ENCODE peak calls at places on chromosomes 2 and 18, in seven cellular contexts. One of them, this sample, is unnamed.

GRCh38 chr2:33240178-33240577 is 236.3 kb upstream of the RASGRP3 start:
- DNase-seq in GM12891: no peak
- DNase-seq in NCI-H2029: no peak
- DNase-seq in activated gamma-delta T cell treated with anti-CD3 and anti-CD28 coated beads, Interleukin-2, amount 50 U/mL, for 16 hours: no peak
- DNase-seq in endothelial cell: no peak
- DNase-seq in non-pigmented ciliary epithelial cell: peak; percentile 81
- DNase-seq in lung: no peak
- DNase-seq in this sample: no peak

GRCh38 chr2:3041246-3041645 is 336.4 kb downstream of the EIPR1 start:
- DNase-seq in NCI-H2029: no peak
- DNase-seq in non-pigmented ciliary epithelial cell: no peak
- DNase-seq in activated gamma-delta T cell treated with anti-CD3 and anti-CD28 coated beads, Interleukin-2, amount 50 U/mL, for 16 hours: no peak
- DNase-seq in lung: no peak
- DNase-seq in GM12891: no peak
- DNase-seq in endothelial cell: no peak
- DNase-seq in this sample: no peak

GRCh38 chr2:223601932-223602676 is at the start of gene SCG2:
- DNase-seq in GM12891: peak; percentile 13
- DNase-seq in NCI-H2029: peak; percentile 61
- DNase-seq in endothelial cell: peak; percentile 72
- DNase-seq in non-pigmented ciliary epithelial cell: peak; percentile 83
- DNase-seq in lung: peak; percentile 59
- DNase-seq in activated gamma-delta T cell treated with anti-CD3 and anti-CD28 coated beads, Interleukin-2, amount 50 U/mL, for 16 hours: no peak
- DNase-seq in this sample: no peak

GRCh38 chr2:201440182-201440581 is 11.1 kb downstream of the TRAK2 start:
- DNase-seq in lung: peak; percentile 70
- DNase-seq in activated gamma-delta T cell treated with anti-CD3 and anti-CD28 coated beads, Interleukin-2, amount 50 U/mL, for 16 hours: no peak
- DNase-seq in NCI-H2029: peak; percentile 85
- DNase-seq in endothelial cell: no peak
- DNase-seq in non-pigmented ciliary epithelial cell: no peak
- DNase-seq in GM12891: no peak
- DNase-seq in this sample: no peak

GRCh38 chr18:9642799-9643445 is 28.6 kb upstream of the PPP4R1 start:
- DNase-seq in lung: no peak
- DNase-seq in activated gamma-delta T cell treated with anti-CD3 and anti-CD28 coated beads, Interleukin-2, amount 50 U/mL, for 16 hours: no peak
- DNase-seq in GM12891: no peak
- DNase-seq in NCI-H2029: no peak
- DNase-seq in non-pigmented ciliary epithelial cell: no peak
- DNase-seq in endothelial cell: no peak
- DNase-seq in this sample: no peak

GRCh38 chr18:58438984-58439311 is 189.9 kb downstream of the ALPK2 start:
- DNase-seq in NCI-H2029: no peak
- DNase-seq in endothelial cell: no peak
- DNase-seq in lung: no peak
- DNase-seq in non-pigmented ciliary epithelial cell: no peak
- DNase-seq in activated gamma-delta T cell treated with anti-CD3 and anti-CD28 coated beads, Interleukin-2, amount 50 U/mL, for 16 hours: no peak
- DNase-seq in GM12891: no peak
- DNase-seq in this sample: no peak

GRCh38 chr2:100107911-100108647 is 34.3 kb downstream of the AFF3 start:
- DNase-seq in endothelial cell: no peak
- DNase-seq in lung: no peak
- DNase-seq in non-pigmented ciliary epithelial cell: no peak
- DNase-seq in NCI-H2029: no peak
- DNase-seq in GM12891: no peak
- DNase-seq in activated gamma-delta T cell treated with anti-CD3 and anti-CD28 coated beads, Interleukin-2, amount 50 U/mL, for 16 hours: no peak
- DNase-seq in this sample: no peak

GRCh38 chr2:225735844-225736243 is 336.3 kb downstream of the NYAP2 start:
- DNase-seq in endothelial cell: no peak
- DNase-seq in activated gamma-delta T cell treated with anti-CD3 and anti-CD28 coated beads, Interleukin-2, amount 50 U/mL, for 16 hours: no peak
- DNase-seq in lung: no peak
- DNase-seq in GM12891: no peak
- DNase-seq in NCI-H2029: no peak
- DNase-seq in non-pigmented ciliary epithelial cell: peak; percentile 65
- DNase-seq in this sample: no peak

GRCh38 chr2:126776701-126777619 is 121.0 kb downstream of the GYPC start:
- DNase-seq in GM12891: peak; percentile 77
- DNase-seq in non-pigmented ciliary epithelial cell: peak; percentile 17
- DNase-seq in lung: peak; percentile 78
- DNase-seq in activated gamma-delta T cell treated with anti-CD3 and anti-CD28 coated beads, Interleukin-2, amount 50 U/mL, for 16 hours: peak; percentile 73
- DNase-seq in endothelial cell: peak; percentile 89
- DNase-seq in NCI-H2029: peak; percentile 34
- DNase-seq in this sample: peak; percentile 64

GRCh38 chr18:22114526-22115321 is 54.7 kb upstream of the GATA6 start:
- DNase-seq in lung: no peak
- DNase-seq in non-pigmented ciliary epithelial cell: no peak
- DNase-seq in activated gamma-delta T cell treated with anti-CD3 and anti-CD28 coated beads, Interleukin-2, amount 50 U/mL, for 16 hours: no peak
- DNase-seq in endothelial cell: no peak
- DNase-seq in GM12891: no peak
- DNase-seq in NCI-H2029: no peak
- DNase-seq in this sample: no peak

GRCh38 chr2:148031152-148031551 is 10.3 kb downstream of the MBD5 start:
- DNase-seq in endothelial cell: no peak
- DNase-seq in non-pigmented ciliary epithelial cell: no peak
- DNase-seq in activated gamma-delta T cell treated with anti-CD3 and anti-CD28 coated beads, Interleukin-2, amount 50 U/mL, for 16 hours: no peak
- DNase-seq in NCI-H2029: no peak
- DNase-seq in lung: no peak
- DNase-seq in GM12891: no peak
- DNase-seq in this sample: no peak

GRCh38 chr2:44398243-44398897 is 36.6 kb downstream of the CAMKMT start:
- DNase-seq in GM12891: no peak
- DNase-seq in activated gamma-delta T cell treated with anti-CD3 and anti-CD28 coated beads, Interleukin-2, amount 50 U/mL, for 16 hours: no peak
- DNase-seq in lung: no peak
- DNase-seq in non-pigmented ciliary epithelial cell: no peak
- DNase-seq in NCI-H2029: no peak
- DNase-seq in endothelial cell: no peak
- DNase-seq in this sample: no peak

GRCh38 chr2:237059155-237059875 is 26.4 kb upstream of the COPS8 start:
- DNase-seq in NCI-H2029: no peak
- DNase-seq in activated gamma-delta T cell treated with anti-CD3 and anti-CD28 coated beads, Interleukin-2, amount 50 U/mL, for 16 hours: no peak
- DNase-seq in non-pigmented ciliary epithelial cell: no peak
- DNase-seq in endothelial cell: no peak
- DNase-seq in GM12891: peak; percentile 47
- DNase-seq in lung: no peak
- DNase-seq in this sample: no peak

GRCh38 chr2:233075141-233075965 is 15.2 kb downstream of the INPP5D start:
- DNase-seq in GM12891: no peak
- DNase-seq in lung: no peak
- DNase-seq in non-pigmented ciliary epithelial cell: no peak
- DNase-seq in endothelial cell: no peak
- DNase-seq in NCI-H2029: no peak
- DNase-seq in activated gamma-delta T cell treated with anti-CD3 and anti-CD28 coated beads, Interleukin-2, amount 50 U/mL, for 16 hours: no peak
- DNase-seq in this sample: no peak

GRCh38 chr2:27016801-27017325 is 15.9 kb upstream of the TMEM214 start:
- DNase-seq in activated gamma-delta T cell treated with anti-CD3 and anti-CD28 coated beads, Interleukin-2, amount 50 U/mL, for 16 hours: peak; percentile 17
- DNase-seq in NCI-H2029: peak; percentile 57
- DNase-seq in GM12891: no peak
- DNase-seq in endothelial cell: peak; percentile 58
- DNase-seq in lung: no peak
- DNase-seq in non-pigmented ciliary epithelial cell: no peak
- DNase-seq in this sample: peak; percentile 13

GRCh38 chr2:225668606-225669266 is 269.2 kb downstream of the NYAP2 start:
- DNase-seq in activated gamma-delta T cell treated with anti-CD3 and anti-CD28 coated beads, Interleukin-2, amount 50 U/mL, for 16 hours: no peak
- DNase-seq in lung: no peak
- DNase-seq in non-pigmented ciliary epithelial cell: peak; percentile 41
- DNase-seq in GM12891: peak; percentile 25
- DNase-seq in endothelial cell: peak; percentile 25
- DNase-seq in NCI-H2029: peak; percentile 11
- DNase-seq in this sample: no peak

GRCh38 chr2:109290887-109291675 is 162.1 kb downstream of the SH3RF3 start:
- DNase-seq in lung: no peak
- DNase-seq in NCI-H2029: peak; percentile 92
- DNase-seq in GM12891: no peak
- DNase-seq in endothelial cell: no peak
- DNase-seq in activated gamma-delta T cell treated with anti-CD3 and anti-CD28 coated beads, Interleukin-2, amount 50 U/mL, for 16 hours: no peak
- DNase-seq in non-pigmented ciliary epithelial cell: no peak
- DNase-seq in this sample: no peak

GRCh38 chr2:174644406-174644805 is 46.8 kb upstream of the WIPF1 start:
- DNase-seq in lung: no peak
- DNase-seq in GM12891: no peak
- DNase-seq in activated gamma-delta T cell treated with anti-CD3 and anti-CD28 coated beads, Interleukin-2, amount 50 U/mL, for 16 hours: no peak
- DNase-seq in NCI-H2029: no peak
- DNase-seq in endothelial cell: no peak
- DNase-seq in non-pigmented ciliary epithelial cell: no peak
- DNase-seq in this sample: no peak

GRCh38 chr2:142536964-142537363 is 340.5 kb upstream of the KYNU start:
- DNase-seq in GM12891: no peak
- DNase-seq in endothelial cell: no peak
- DNase-seq in NCI-H2029: no peak
- DNase-seq in non-pigmented ciliary epithelial cell: no peak
- DNase-seq in lung: no peak
- DNase-seq in activated gamma-delta T cell treated with anti-CD3 and anti-CD28 coated beads, Interleukin-2, amount 50 U/mL, for 16 hours: no peak
- DNase-seq in this sample: no peak

GRCh38 chr18:55587341-55588000 is 521 bp downstream of the TCF4 start:
- DNase-seq in lung: no peak
- DNase-seq in GM12891: no peak
- DNase-seq in activated gamma-delta T cell treated with anti-CD3 and anti-CD28 coated beads, Interleukin-2, amount 50 U/mL, for 16 hours: no peak
- DNase-seq in non-pigmented ciliary epithelial cell: no peak
- DNase-seq in endothelial cell: no peak
- DNase-seq in NCI-H2029: no peak
- DNase-seq in this sample: no peak

GRCh38 chr2:106644623-106645022 is 157.5 kb downstream of the CD8B2 start:
- DNase-seq in endothelial cell: no peak
- DNase-seq in lung: no peak
- DNase-seq in activated gamma-delta T cell treated with anti-CD3 and anti-CD28 coated beads, Interleukin-2, amount 50 U/mL, for 16 hours: no peak
- DNase-seq in non-pigmented ciliary epithelial cell: no peak
- DNase-seq in GM12891: no peak
- DNase-seq in NCI-H2029: no peak
- DNase-seq in this sample: no peak

GRCh38 chr2:5057895-5058294 is 634.3 kb upstream of the SOX11 start:
- DNase-seq in activated gamma-delta T cell treated with anti-CD3 and anti-CD28 coated beads, Interleukin-2, amount 50 U/mL, for 16 hours: no peak
- DNase-seq in lung: no peak
- DNase-seq in GM12891: no peak
- DNase-seq in NCI-H2029: peak; percentile 75
- DNase-seq in non-pigmented ciliary epithelial cell: no peak
- DNase-seq in endothelial cell: no peak
- DNase-seq in this sample: no peak

GRCh38 chr2:73265298-73266060 is 18.8 kb downstream of the FBXO41 start:
- DNase-seq in NCI-H2029: no peak
- DNase-seq in lung: no peak
- DNase-seq in GM12891: no peak
- DNase-seq in non-pigmented ciliary epithelial cell: no peak
- DNase-seq in endothelial cell: no peak
- DNase-seq in activated gamma-delta T cell treated with anti-CD3 and anti-CD28 coated beads, Interleukin-2, amount 50 U/mL, for 16 hours: no peak
- DNase-seq in this sample: no peak

GRCh38 chr2:142877265-142877756 is at the start of gene KYNU:
- DNase-seq in GM12891: no peak
- DNase-seq in lung: no peak
- DNase-seq in activated gamma-delta T cell treated with anti-CD3 and anti-CD28 coated beads, Interleukin-2, amount 50 U/mL, for 16 hours: no peak
- DNase-seq in NCI-H2029: no peak
- DNase-seq in endothelial cell: no peak
- DNase-seq in non-pigmented ciliary epithelial cell: no peak
- DNase-seq in this sample: no peak

GRCh38 chr2:107263596-107264090 is 377.7 kb upstream of the ST6GAL2 start:
- DNase-seq in non-pigmented ciliary epithelial cell: no peak
- DNase-seq in GM12891: no peak
- DNase-seq in endothelial cell: no peak
- DNase-seq in NCI-H2029: no peak
- DNase-seq in lung: no peak
- DNase-seq in activated gamma-delta T cell treated with anti-CD3 and anti-CD28 coated beads, Interleukin-2, amount 50 U/mL, for 16 hours: no peak
- DNase-seq in this sample: no peak

GRCh38 chr18:79399275-79400081 is 3.7 kb downstream of the NFATC1 start:
- DNase-seq in non-pigmented ciliary epithelial cell: no peak
- DNase-seq in NCI-H2029: no peak
- DNase-seq in endothelial cell: peak; percentile 38
- DNase-seq in lung: no peak
- DNase-seq in activated gamma-delta T cell treated with anti-CD3 and anti-CD28 coated beads, Interleukin-2, amount 50 U/mL, for 16 hours: no peak
- DNase-seq in GM12891: no peak
- DNase-seq in this sample: no peak

GRCh38 chr18:3456686-3457069 is 6.7 kb downstream of the TGIF1 start:
- DNase-seq in GM12891: no peak
- DNase-seq in non-pigmented ciliary epithelial cell: no peak
- DNase-seq in endothelial cell: no peak
- DNase-seq in NCI-H2029: peak; percentile 79
- DNase-seq in lung: no peak
- DNase-seq in activated gamma-delta T cell treated with anti-CD3 and anti-CD28 coated beads, Interleukin-2, amount 50 U/mL, for 16 hours: no peak
- DNase-seq in this sample: no peak

GRCh38 chr18:33513027-33513426 is 65.0 kb upstream of the ASXL3 start:
- DNase-seq in GM12891: no peak
- DNase-seq in endothelial cell: no peak
- DNase-seq in lung: no peak
- DNase-seq in non-pigmented ciliary epithelial cell: no peak
- DNase-seq in NCI-H2029: no peak
- DNase-seq in activated gamma-delta T cell treated with anti-CD3 and anti-CD28 coated beads, Interleukin-2, amount 50 U/mL, for 16 hours: no peak
- DNase-seq in this sample: no peak

GRCh38 chr2:70440621-70441020 is 113.0 kb downstream of the TGFA start:
- DNase-seq in activated gamma-delta T cell treated with anti-CD3 and anti-CD28 coated beads, Interleukin-2, amount 50 U/mL, for 16 hours: no peak
- DNase-seq in endothelial cell: no peak
- DNase-seq in GM12891: no peak
- DNase-seq in NCI-H2029: no peak
- DNase-seq in non-pigmented ciliary epithelial cell: no peak
- DNase-seq in lung: peak; percentile 26
- DNase-seq in this sample: no peak

GRCh38 chr2:237309011-237309410 is 105.0 kb downstream of the COL6A3 start:
- DNase-seq in NCI-H2029: no peak
- DNase-seq in lung: no peak
- DNase-seq in non-pigmented ciliary epithelial cell: no peak
- DNase-seq in endothelial cell: no peak
- DNase-seq in activated gamma-delta T cell treated with anti-CD3 and anti-CD28 coated beads, Interleukin-2, amount 50 U/mL, for 16 hours: no peak
- DNase-seq in GM12891: no peak
- DNase-seq in this sample: no peak

GRCh38 chr2:202817771-202818170 is 53.8 kb downstream of the ICA1L start:
- DNase-seq in lung: no peak
- DNase-seq in NCI-H2029: no peak
- DNase-seq in non-pigmented ciliary epithelial cell: no peak
- DNase-seq in activated gamma-delta T cell treated with anti-CD3 and anti-CD28 coated beads, Interleukin-2, amount 50 U/mL, for 16 hours: no peak
- DNase-seq in GM12891: no peak
- DNase-seq in endothelial cell: no peak
- DNase-seq in this sample: no peak

GRCh38 chr2:200247494-200247893 is 59.0 kb upstream of the SPATS2L start:
- DNase-seq in endothelial cell: no peak
- DNase-seq in activated gamma-delta T cell treated with anti-CD3 and anti-CD28 coated beads, Interleukin-2, amount 50 U/mL, for 16 hours: no peak
- DNase-seq in non-pigmented ciliary epithelial cell: peak; percentile 30
- DNase-seq in NCI-H2029: no peak
- DNase-seq in GM12891: no peak
- DNase-seq in lung: no peak
- DNase-seq in this sample: no peak

GRCh38 chr2:42128731-42129486 is 40.2 kb upstream of the EML4 start:
- DNase-seq in activated gamma-delta T cell treated with anti-CD3 and anti-CD28 coated beads, Interleukin-2, amount 50 U/mL, for 16 hours: no peak
- DNase-seq in lung: no peak
- DNase-seq in endothelial cell: no peak
- DNase-seq in non-pigmented ciliary epithelial cell: no peak
- DNase-seq in NCI-H2029: no peak
- DNase-seq in GM12891: no peak
- DNase-seq in this sample: no peak

GRCh38 chr2:160630801-160631590 is 137.4 kb upstream of the RBMS1 start:
- DNase-seq in GM12891: no peak
- DNase-seq in endothelial cell: no peak
- DNase-seq in NCI-H2029: no peak
- DNase-seq in non-pigmented ciliary epithelial cell: no peak
- DNase-seq in activated gamma-delta T cell treated with anti-CD3 and anti-CD28 coated beads, Interleukin-2, amount 50 U/mL, for 16 hours: no peak
- DNase-seq in lung: no peak
- DNase-seq in this sample: no peak

GRCh38 chr18:10095356-10095755 is 181.5 kb downstream of the VAPA start:
- DNase-seq in activated gamma-delta T cell treated with anti-CD3 and anti-CD28 coated beads, Interleukin-2, amount 50 U/mL, for 16 hours: no peak
- DNase-seq in GM12891: no peak
- DNase-seq in endothelial cell: no peak
- DNase-seq in lung: no peak
- DNase-seq in non-pigmented ciliary epithelial cell: no peak
- DNase-seq in NCI-H2029: no peak
- DNase-seq in this sample: no peak

GRCh38 chr2:98009887-98010760 is 14.4 kb upstream of the TMEM131 start:
- DNase-seq in NCI-H2029: no peak
- DNase-seq in activated gamma-delta T cell treated with anti-CD3 and anti-CD28 coated beads, Interleukin-2, amount 50 U/mL, for 16 hours: no peak
- DNase-seq in lung: no peak
- DNase-seq in endothelial cell: no peak
- DNase-seq in GM12891: no peak
- DNase-seq in non-pigmented ciliary epithelial cell: no peak
- DNase-seq in this sample: no peak

GRCh38 chr18:44786697-44787096 is 106.0 kb downstream of the SETBP1 start:
- DNase-seq in GM12891: peak; percentile 27
- DNase-seq in NCI-H2029: no peak
- DNase-seq in endothelial cell: no peak
- DNase-seq in non-pigmented ciliary epithelial cell: no peak
- DNase-seq in activated gamma-delta T cell treated with anti-CD3 and anti-CD28 coated beads, Interleukin-2, amount 50 U/mL, for 16 hours: no peak
- DNase-seq in lung: no peak
- DNase-seq in this sample: no peak

GRCh38 chr18:79156330-79156729 is 87.1 kb downstream of the ATP9B start:
- DNase-seq in NCI-H2029: no peak
- DNase-seq in endothelial cell: no peak
- DNase-seq in activated gamma-delta T cell treated with anti-CD3 and anti-CD28 coated beads, Interleukin-2, amount 50 U/mL, for 16 hours: no peak
- DNase-seq in GM12891: no peak
- DNase-seq in non-pigmented ciliary epithelial cell: no peak
- DNase-seq in lung: no peak
- DNase-seq in this sample: no peak